ENCODE peak calls at places on chromosome 16, in seven cellular contexts. A is NCI-H2081; K is skeletal muscle cell; Z is RWPE1; L is occipital lobe; C is memory B cell; G is CD8-positive, alpha-beta T cell. O is an unnamed sample.

GRCh38 chr16:49623501-49624266 is 232.2 kb downstream of the ZNF423 start:
- DNase-seq in A (no peak), K (no peak), Z (no peak), L (no peak), C (no peak), G (no peak), O (no peak)

GRCh38 chr16:30910427-30911029 is 12.8 kb upstream of the FBXL19 start:
- DNase-seq in A (no peak), K (no peak), Z (no peak), L (no peak), C (no peak), G (no peak), O (no peak)

GRCh38 chr16:11233727-11234376 is 22.2 kb downstream of the SOCS1 start:
- DNase-seq in A (no peak), K (no peak), Z (no peak), L (no peak), C (no peak), G (no peak), O (no peak)

GRCh38 chr16:86747761-86748160 is 169.4 kb downstream of the FOXL1 start:
- DNase-seq in A (no peak), K (no peak), Z (no peak), L (no peak), C (no peak), G (no peak), O (no peak)

GRCh38 chr16:23408242-23409201 is 44.5 kb downstream of the COG7 start:
- DNase-seq in A (peak; percentile 72), K (peak; percentile 26), Z (no peak), L (peak; percentile 71), C (no peak), G (no peak), O (no peak)

GRCh38 chr16:9500872-9501271 is 409.4 kb downstream of the HAPSTR1 start:
- DNase-seq in A (no peak), K (no peak), Z (no peak), L (no peak), C (no peak), G (no peak), O (no peak)

GRCh38 chr16:56106527-56106926 is 84.8 kb upstream of the GNAO1 start:
- DNase-seq in A (no peak), K (no peak), Z (no peak), L (no peak), C (no peak), G (no peak), O (no peak)

GRCh38 chr16:31134625-31135534 is 647 bp downstream of the PRSS8 start:
- DNase-seq in A (no peak), K (no peak), Z (peak; percentile 50), L (no peak), C (no peak), G (no peak), O (no peak)

GRCh38 chr16:74275031-74275636 is 21.5 kb upstream of the PSMD7 start:
- DNase-seq in A (peak; percentile 7), K (no peak), Z (peak; percentile 40), L (no peak), C (no peak), G (no peak), O (no peak)

GRCh38 chr16:85524630-85525463 is 88.3 kb upstream of the GSE1 start:
- DNase-seq in A (peak; percentile 76), K (no peak), Z (peak; percentile 76), L (no peak), C (no peak), G (no peak), O (no peak)

GRCh38 chr16:23907903-23908302 is 72.1 kb downstream of the PRKCB start:
- DNase-seq in A (no peak), K (no peak), Z (no peak), L (peak; percentile 20), C (no peak), G (no peak), O (no peak)

GRCh38 chr16:22751104-22751667 is 62.8 kb upstream of the HS3ST2 start:
- DNase-seq in A (no peak), K (no peak), Z (no peak), L (no peak), C (no peak), G (no peak), O (no peak)

GRCh38 chr16:89202422-89203215 is 2.3 kb upstream of the SLC22A31 start:
- DNase-seq in A (no peak), K (no peak), Z (no peak), L (no peak), C (no peak), G (no peak), O (peak; percentile 58)

GRCh38 chr16:75938818-75939217 is 212.5 kb upstream of the CPHXL start:
- DNase-seq in A (no peak), K (no peak), Z (peak; percentile 34), L (no peak), C (no peak), G (no peak), O (no peak)

GRCh38 chr16:80265624-80266306 is 275.0 kb upstream of the DYNLRB2 start:
- DNase-seq in A (no peak), K (peak; percentile 75), Z (no peak), L (no peak), C (no peak), G (no peak), O (no peak)

GRCh38 chr16:58086381-58087208 is 42.6 kb downstream of the CFAP20 start:
- DNase-seq in A (peak; percentile 78), K (no peak), Z (no peak), L (no peak), C (no peak), G (no peak), O (peak; percentile 47)

GRCh38 chr16:12500771-12501170 is 302.9 kb downstream of the CPPED1 start:
- DNase-seq in A (no peak), K (no peak), Z (no peak), L (no peak), C (no peak), G (no peak), O (no peak)

GRCh38 chr16:80824623-80825364 is 20.4 kb upstream of the CDYL2 start:
- DNase-seq in A (peak; percentile 30), K (no peak), Z (peak; percentile 42), L (no peak), C (no peak), G (no peak), O (no peak)

GRCh38 chr16:71254832-71255560 is 24.5 kb upstream of the HYDIN start:
- DNase-seq in A (no peak), K (no peak), Z (no peak), L (no peak), C (no peak), G (no peak), O (no peak)

GRCh38 chr16:10080031-10080772 is 102.0 kb downstream of the GRIN2A start:
- DNase-seq in A (no peak), K (no peak), Z (peak; percentile 69), L (peak; percentile 86), C (no peak), G (no peak), O (no peak)

GRCh38 chr16:81707411-81708321 is 71.4 kb upstream of the PLCG2 start:
- DNase-seq in A (no peak), K (peak; percentile 25), Z (no peak), L (no peak), C (no peak), G (no peak), O (peak; percentile 63)

GRCh38 chr16:50902457-50902856 is 160.6 kb downstream of the CYLD start:
- DNase-seq in A (no peak), K (no peak), Z (no peak), L (no peak), C (no peak), G (no peak), O (no peak)

GRCh38 chr16:49441366-49441780 is 67.8 kb downstream of the C16orf78 start:
- DNase-seq in A (peak; percentile 0), K (no peak), Z (no peak), L (no peak), C (no peak), G (peak; percentile 58), O (no peak)

GRCh38 chr16:85982563-85982939 is 83.6 kb downstream of the IRF8 start:
- DNase-seq in A (no peak), K (no peak), Z (no peak), L (no peak), C (no peak), G (no peak), O (peak; percentile 82)

GRCh38 chr16:84730406-84731106 is 30.8 kb downstream of the USP10 start:
- DNase-seq in A (peak; percentile 17), K (peak; percentile 78), Z (peak; percentile 80), L (peak; percentile 20), C (no peak), G (no peak), O (no peak)

GRCh38 chr16:2971985-2972784 is 3.0 kb downstream of the PAQR4 start:
- DNase-seq in A (peak; percentile 41), K (no peak), Z (no peak), L (no peak), C (no peak), G (no peak), O (peak; percentile 69)

O was measured in kidney.